ENCODE peak calls at places on chromosomes 7 and 10, in seven cellular contexts. F is cardiac muscle cell, O is AG09309, E is MCF 10A, J is endothelial cell, V is heart right ventricle, C is progenitor cell of endocrine pancreas. I is an unnamed sample.
A peak's percentile ranks its signal among the peaks of the same experiment; 100 is the strongest.

GRCh38 chr10:123165445-123166072 is 11.4 kb downstream of the BUB3 start:
- DNase-seq in F (no peak), V (no peak), J (no peak), O (no peak), C (no peak), E (no peak), I (no peak)

GRCh38 chr7:128710391-128710930 is 28.7 kb upstream of the CALU start:
- DNase-seq in J (no peak), F (peak; percentile 81), O (no peak), C (no peak), E (peak; percentile 75), V (no peak), I (no peak)

GRCh38 chr10:33612551-33612950 is 278.1 kb upstream of the NRP1 start:
- DNase-seq in F (peak; percentile 81), V (no peak), O (peak; percentile 72), C (no peak), E (peak; percentile 77), J (no peak), I (no peak)

GRCh38 chr7:5997210-5997808 is 11.5 kb downstream of the PMS2 start:
- DNase-seq in O (no peak), E (peak; percentile 62), V (no peak), F (peak; percentile 79), C (no peak), J (peak; percentile 23), I (peak; percentile 67)

GRCh38 chr7:92678291-92678920 is 88.2 kb upstream of the FAM133B start:
- DNase-seq in J (no peak), E (no peak), V (no peak), O (no peak), F (no peak), C (no peak), I (no peak)

GRCh38 chr10:100516847-100517246 is 2.8 kb downstream of the SEC31B start:
- DNase-seq in E (no peak), J (no peak), O (no peak), V (no peak), C (no peak), F (no peak), I (no peak)

GRCh38 chr10:72736176-72736795 is 44.3 kb downstream of the MCU start:
- DNase-seq in J (no peak), E (no peak), F (peak; percentile 87), V (no peak), C (no peak), O (no peak), I (peak; percentile 13)

GRCh38 chr10:61701055-61701705 is 38.5 kb downstream of the CABCOCO1 start:
- DNase-seq in V (no peak), C (no peak), J (no peak), E (no peak), F (peak; percentile 3), O (no peak), I (no peak)

GRCh38 chr7:38222481-38223096 is 44.5 kb downstream of the STARD3NL start:
- DNase-seq in O (no peak), V (no peak), F (peak; percentile 72), J (peak; percentile 39), E (peak; percentile 71), C (no peak), I (peak; percentile 67)

GRCh38 chr10:98967601-98968000 is 268.1 kb downstream of the HPSE2 start:
- DNase-seq in C (no peak), J (no peak), F (peak; percentile 51), E (no peak), V (no peak), O (no peak), I (no peak)

GRCh38 chr7:107854989-107855388 is 36.0 kb upstream of the DLD start:
- DNase-seq in C (no peak), E (peak; percentile 82), V (no peak), J (no peak), O (no peak), F (peak; percentile 42), I (no peak)

GRCh38 chr7:23242321-23242720 is 4.3 kb upstream of the GPNMB start:
- DNase-seq in J (no peak), O (no peak), F (no peak), E (peak; percentile 42), C (no peak), V (no peak), I (no peak)

GRCh38 chr7:155449008-155449879 is 8.7 kb upstream of the EN2 start:
- DNase-seq in E (no peak), O (no peak), J (no peak), C (no peak), V (no peak), F (no peak), I (no peak)

GRCh38 chr7:117250801-117251200 is 72.1 kb downstream of the WNT2 start:
- DNase-seq in O (no peak), C (no peak), E (no peak), J (no peak), V (no peak), F (peak; percentile 24), I (no peak)

DNA sequence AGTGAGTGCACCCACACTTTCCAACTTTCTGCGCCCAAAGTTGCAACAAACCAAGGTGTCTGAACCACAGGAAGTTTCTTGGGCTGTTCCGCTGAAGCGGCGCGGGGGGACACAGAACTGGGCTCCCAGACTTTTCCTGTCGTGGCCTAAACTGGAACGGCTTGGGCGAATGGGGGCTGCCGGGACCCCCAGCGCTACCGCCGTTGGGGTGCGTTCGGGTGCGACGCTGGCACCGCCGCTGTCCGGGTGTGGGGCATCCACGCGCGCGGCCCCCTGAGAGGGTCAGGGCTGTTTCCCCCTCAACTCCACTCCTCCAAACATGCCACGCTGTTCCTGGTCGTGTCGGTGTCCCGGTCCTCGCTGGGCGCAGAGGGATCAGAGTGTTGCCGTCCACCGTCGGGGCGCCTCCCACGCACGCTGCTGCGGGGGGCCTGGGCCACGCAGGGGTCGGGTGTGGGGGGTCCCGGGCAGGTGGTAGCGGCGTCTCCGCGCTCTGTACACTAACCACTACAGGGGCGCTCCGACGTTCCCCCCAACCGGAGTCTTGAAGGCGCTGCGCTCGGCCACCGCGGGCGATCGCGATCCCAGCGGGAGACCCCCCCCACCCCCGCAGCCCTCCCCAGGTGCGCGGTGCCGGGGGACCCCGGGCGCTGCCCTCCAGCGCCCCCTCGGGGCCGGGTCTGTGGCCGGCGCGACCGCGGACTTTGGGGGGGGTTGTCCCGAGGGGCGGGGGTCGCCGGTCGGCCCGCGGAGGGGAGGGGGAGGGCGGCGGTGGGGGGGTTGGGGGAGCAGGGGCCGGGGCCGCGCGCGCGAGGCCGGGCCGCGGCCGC is 2.2 kb upstream of the CUX1 start:
- DNase-seq in J (peak; percentile 73), C (peak; percentile 71), O (no peak), E (peak; percentile 56), V (peak; percentile 63), F (peak; percentile 46), I (peak; percentile 47)
- TF ChIP-seq CTCF in J (peak; percentile 80), C (peak; percentile 69), O (peak; percentile 50), E (peak; percentile 62), V (peak; percentile 63), F (peak; percentile 23), I (peak; percentile 35)

DNA sequence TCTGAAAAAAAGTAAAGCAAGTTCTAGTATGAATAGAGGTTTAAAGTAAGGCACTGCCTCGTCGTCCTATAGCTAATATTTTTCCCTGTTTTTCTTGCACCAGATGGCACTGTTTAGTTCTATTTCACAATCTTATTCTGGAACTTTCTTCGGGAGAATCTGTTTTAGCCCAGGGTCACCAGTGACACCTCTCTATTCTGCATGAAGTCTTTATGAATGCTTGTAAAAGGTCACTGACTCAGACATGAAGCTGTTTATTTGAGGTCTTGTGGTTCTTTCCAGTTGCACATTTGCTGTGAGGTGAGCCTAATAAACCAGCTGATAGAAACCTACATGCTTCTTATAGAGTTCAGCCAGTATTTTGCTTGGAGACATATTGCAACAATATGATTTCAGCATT is 444.3 kb downstream of the AUTS2 start:
- DNase-seq in O (peak; percentile 43), V (no peak), C (no peak), J (no peak), E (no peak), F (peak; percentile 53), I (no peak)
- TF ChIP-seq CTCF in O (peak; percentile 19), V (peak; percentile 54), C (peak; percentile 22), J (no peak), E (no peak), F (peak; percentile 29), I (no peak)

DNA sequence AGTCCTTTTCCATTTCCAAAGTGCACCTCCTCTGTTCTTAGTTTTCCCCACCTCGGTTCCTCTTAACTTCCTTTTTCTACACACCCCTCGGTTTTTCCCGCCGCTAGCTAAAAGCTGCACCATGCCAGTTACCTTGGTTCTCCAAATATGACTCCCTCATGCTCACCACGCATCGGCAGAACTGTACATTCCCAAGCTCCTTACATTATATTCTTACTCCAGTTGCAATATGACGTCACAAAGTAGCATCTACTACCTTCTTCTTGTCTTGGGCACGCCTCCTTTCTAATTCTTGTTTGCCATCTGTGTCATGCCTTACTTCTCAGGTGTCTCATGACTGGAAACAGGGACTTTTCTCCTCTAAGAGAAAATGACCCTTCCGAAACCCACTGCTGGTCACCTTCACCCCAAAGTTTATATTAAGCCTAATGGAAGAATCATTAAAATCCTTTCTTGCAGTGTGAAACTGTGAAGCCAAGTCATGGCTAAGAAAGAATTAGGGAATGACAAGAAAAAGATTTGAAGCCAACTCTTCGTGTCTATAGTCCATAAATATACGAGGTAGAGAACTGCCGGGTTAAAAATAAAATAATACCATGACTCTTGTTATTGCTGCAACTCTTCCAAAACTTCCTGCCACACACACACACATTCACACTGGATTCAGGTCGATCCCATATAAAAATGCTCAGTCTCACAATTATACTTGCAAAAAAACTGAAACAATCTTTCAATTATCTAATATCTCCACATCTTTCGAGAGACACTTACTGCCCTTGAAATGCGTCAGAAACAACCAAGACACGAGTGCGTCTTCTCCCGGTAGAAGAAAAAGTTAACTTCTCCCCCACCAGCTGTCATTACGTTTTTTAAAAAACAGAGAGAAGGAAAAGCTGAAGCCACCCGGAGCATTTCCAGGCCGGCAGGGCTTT is 1.6 kb downstream of the ESYT2 start:
- DNase-seq in F (peak; percentile 41), O (no peak), E (peak; percentile 47), C (no peak), V (no peak), J (no peak), I (no peak)
- TF ChIP-seq CTCF in F (no peak), O (no peak), E (no peak), C (no peak), V (no peak), J (no peak), I (no peak)

DNA sequence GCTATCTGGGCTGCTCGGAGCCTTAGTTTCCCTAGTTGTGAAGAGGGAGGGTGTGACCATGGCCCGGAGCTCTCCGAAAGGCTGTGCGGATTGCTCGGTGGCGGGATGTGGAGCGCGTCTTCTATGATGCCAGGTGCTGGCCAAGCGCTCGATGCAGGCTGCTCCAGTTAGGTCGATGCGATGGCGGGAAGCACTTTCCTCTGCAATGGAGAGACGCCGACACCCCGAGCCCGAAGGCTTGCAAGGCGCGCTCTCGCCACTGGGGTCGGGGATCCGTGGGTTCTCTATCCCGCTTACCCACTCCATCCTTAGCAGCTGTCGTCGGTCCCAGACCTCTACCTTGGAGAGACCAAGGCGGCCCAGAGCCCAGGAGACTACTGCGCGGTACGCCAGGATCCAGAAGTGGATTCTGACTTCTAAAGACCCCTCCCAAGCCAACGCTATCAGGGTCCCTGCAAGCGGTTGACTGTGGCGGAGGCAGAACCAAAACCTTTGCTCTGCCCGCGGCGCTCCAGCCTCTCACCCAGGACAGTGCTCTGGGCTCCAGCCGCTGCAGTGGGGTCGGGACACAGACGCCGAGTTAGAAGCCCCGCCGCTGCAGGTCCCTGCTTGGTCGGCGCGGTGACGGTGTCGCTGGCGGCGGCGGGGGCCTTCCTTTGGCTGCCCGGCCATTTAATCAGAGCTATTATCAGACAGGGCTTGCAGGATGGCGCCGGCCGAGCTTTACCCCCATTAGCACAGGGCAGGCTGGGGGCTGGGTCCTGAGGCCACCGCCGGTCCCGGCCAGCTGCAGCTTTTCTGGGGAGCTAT is 7.8 kb upstream of the TBX20 start:
- DNase-seq in E (no peak), O (no peak), J (no peak), V (peak; percentile 31), C (no peak), F (peak; percentile 50), I (no peak)
- TF ChIP-seq CTCF in E (no peak), O (no peak), J (peak; percentile 24), V (no peak), C (peak; percentile 38), F (peak; percentile 30), I (no peak)

I was measured in Calu3.